ENCODE peak calls at places on chromosome 12, in five cellular contexts. One of them, this sample, is unnamed.

GRCh38 chr12:47033797-47034555 is 45.4 kb upstream of the PCED1B start:
- DNase-seq in IMR-90: no peak
- DNase-seq in tibial artery: no peak
- DNase-seq in neural progenitor cell: no peak
- DNase-seq in lung: no peak
- DNase-seq in this sample: peak; percentile 68

GRCh38 chr12:43836455-43836989 is 641 bp downstream of the TMEM117 start:
- DNase-seq in neural progenitor cell: no peak
- DNase-seq in lung: no peak
- DNase-seq in IMR-90: peak; percentile 46
- DNase-seq in tibial artery: no peak
- DNase-seq in this sample: no peak

GRCh38 chr12:19614601-19615442 is 175.5 kb downstream of the AEBP2 start:
- DNase-seq in lung: no peak
- DNase-seq in neural progenitor cell: no peak
- DNase-seq in IMR-90: no peak
- DNase-seq in tibial artery: no peak
- DNase-seq in this sample: no peak

GRCh38 chr12:9880532-9880931 is 757 bp upstream of the KLRF2 start:
- DNase-seq in lung: no peak
- DNase-seq in IMR-90: no peak
- DNase-seq in tibial artery: no peak
- DNase-seq in neural progenitor cell: no peak
- DNase-seq in this sample: no peak

GRCh38 chr12:27096420-27096819 is 14.0 kb upstream of the C12orf71 start:
- DNase-seq in IMR-90: peak; percentile 28
- DNase-seq in tibial artery: no peak
- DNase-seq in neural progenitor cell: no peak
- DNase-seq in lung: no peak
- DNase-seq in this sample: no peak

GRCh38 chr12:91017511-91018263 is 12.9 kb upstream of the EPYC start:
- DNase-seq in neural progenitor cell: no peak
- DNase-seq in tibial artery: no peak
- DNase-seq in IMR-90: no peak
- DNase-seq in lung: no peak
- DNase-seq in this sample: no peak

GRCh38 chr12:122403115-122403770 is 19.2 kb downstream of the CLIP1 start:
- DNase-seq in neural progenitor cell: no peak
- DNase-seq in IMR-90: no peak
- DNase-seq in lung: no peak
- DNase-seq in tibial artery: no peak
- DNase-seq in this sample: no peak

GRCh38 chr12:78331764-78332163 is 501.1 kb downstream of the NAV3 start:
- DNase-seq in tibial artery: no peak
- DNase-seq in neural progenitor cell: peak; percentile 17
- DNase-seq in lung: no peak
- DNase-seq in IMR-90: no peak
- DNase-seq in this sample: no peak

GRCh38 chr12:120677765-120678473 is 9.0 kb upstream of the MLEC start:
- DNase-seq in IMR-90: no peak
- DNase-seq in tibial artery: no peak
- DNase-seq in neural progenitor cell: no peak
- DNase-seq in lung: no peak
- DNase-seq in this sample: peak; percentile 17

GRCh38 chr12:121404734-121405133 is 4.8 kb downstream of the RNF34 start:
- DNase-seq in neural progenitor cell: no peak
- DNase-seq in lung: no peak
- DNase-seq in tibial artery: no peak
- DNase-seq in IMR-90: no peak
- DNase-seq in this sample: no peak

GRCh38 chr12:113183030-113183589 is 2.2 kb downstream of the DDX54 start:
- DNase-seq in IMR-90: no peak
- DNase-seq in tibial artery: no peak
- DNase-seq in lung: no peak
- DNase-seq in neural progenitor cell: no peak
- DNase-seq in this sample: no peak

GRCh38 chr12:132029503-132030300 is 80.0 kb downstream of the EP400 start:
- DNase-seq in tibial artery: no peak
- DNase-seq in IMR-90: no peak
- DNase-seq in neural progenitor cell: no peak
- DNase-seq in lung: no peak
- DNase-seq in this sample: no peak

GRCh38 chr12:100229036-100229635 is 28.5 kb downstream of the ACTR6 start:
- DNase-seq in lung: no peak
- DNase-seq in tibial artery: no peak
- DNase-seq in neural progenitor cell: no peak
- DNase-seq in IMR-90: peak; percentile 13
- DNase-seq in this sample: peak; percentile 37

GRCh38 chr12:100234166-100234565 is 32.7 kb downstream of the DEPDC4 start:
- DNase-seq in lung: no peak
- DNase-seq in tibial artery: no peak
- DNase-seq in IMR-90: peak; percentile 69
- DNase-seq in neural progenitor cell: no peak
- DNase-seq in this sample: no peak

GRCh38 chr12:100225491-100225890 is 24.9 kb downstream of the ACTR6 start:
- DNase-seq in tibial artery: no peak
- DNase-seq in neural progenitor cell: no peak
- DNase-seq in lung: no peak
- DNase-seq in IMR-90: no peak
- DNase-seq in this sample: peak; percentile 95

GRCh38 chr12:100234591-100235304 is 32.1 kb downstream of the DEPDC4 start:
- DNase-seq in IMR-90: peak; percentile 86
- DNase-seq in lung: no peak
- DNase-seq in neural progenitor cell: peak; percentile 31
- DNase-seq in tibial artery: no peak
- DNase-seq in this sample: peak; percentile 24

DNA sequence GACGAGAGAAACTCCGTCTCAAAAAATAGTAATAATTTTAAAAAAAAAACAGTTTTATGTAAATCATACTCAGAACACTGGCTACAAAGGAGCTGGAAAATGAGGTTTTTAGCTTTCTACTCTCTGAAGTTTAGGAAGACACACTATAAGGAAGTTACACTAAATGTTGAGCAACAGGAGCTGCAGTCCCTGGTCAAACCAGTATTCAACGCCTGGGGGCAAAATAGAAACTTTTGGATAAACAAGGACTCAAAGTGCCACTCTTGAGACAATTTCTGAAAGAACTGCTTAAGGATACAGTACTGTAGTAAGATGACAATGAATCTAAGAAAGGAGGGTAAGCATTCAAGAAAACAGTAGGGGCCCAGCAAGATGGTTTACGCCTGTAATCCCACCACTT is 29.3 kb downstream of the ACTR6 start:
- DNase-seq in IMR-90: no peak
- DNase-seq in tibial artery: no peak
- DNase-seq in neural progenitor cell: no peak
- DNase-seq in lung: no peak
- DNase-seq in this sample: peak; percentile 66
- H3K27ac ChIP-seq in IMR-90: no peak overlapping the region
- H3K27ac ChIP-seq in tibial artery: no peak overlapping the region
- H3K27ac ChIP-seq in neural progenitor cell: no peak overlapping the region
- H3K27ac ChIP-seq in lung: no peak overlapping the region
- H3K27ac ChIP-seq in this sample: peak overlapping the region; percentile 19

GRCh38 chr12:114687269-114687605 is 3.3 kb upstream of the TBX3 start:
- DNase-seq in IMR-90: no peak
- DNase-seq in lung: no peak
- DNase-seq in neural progenitor cell: peak; percentile 69
- DNase-seq in tibial artery: no peak
- DNase-seq in this sample: no peak

GRCh38 chr12:114687802-114688201 is 3.8 kb upstream of the TBX3 start:
- DNase-seq in tibial artery: no peak
- DNase-seq in IMR-90: no peak
- DNase-seq in neural progenitor cell: peak; percentile 32
- DNase-seq in lung: no peak
- DNase-seq in this sample: no peak

GRCh38 chr12:114685869-114686268 is 1.9 kb upstream of the TBX3 start:
- DNase-seq in lung: no peak
- DNase-seq in IMR-90: peak; percentile 71
- DNase-seq in tibial artery: no peak
- DNase-seq in neural progenitor cell: peak; percentile 70
- DNase-seq in this sample: no peak

GRCh38 chr12:114685320-114685781 is 1.4 kb upstream of the TBX3 start:
- DNase-seq in lung: no peak
- DNase-seq in tibial artery: no peak
- DNase-seq in neural progenitor cell: peak; percentile 41
- DNase-seq in IMR-90: no peak
- DNase-seq in this sample: no peak

DNA sequence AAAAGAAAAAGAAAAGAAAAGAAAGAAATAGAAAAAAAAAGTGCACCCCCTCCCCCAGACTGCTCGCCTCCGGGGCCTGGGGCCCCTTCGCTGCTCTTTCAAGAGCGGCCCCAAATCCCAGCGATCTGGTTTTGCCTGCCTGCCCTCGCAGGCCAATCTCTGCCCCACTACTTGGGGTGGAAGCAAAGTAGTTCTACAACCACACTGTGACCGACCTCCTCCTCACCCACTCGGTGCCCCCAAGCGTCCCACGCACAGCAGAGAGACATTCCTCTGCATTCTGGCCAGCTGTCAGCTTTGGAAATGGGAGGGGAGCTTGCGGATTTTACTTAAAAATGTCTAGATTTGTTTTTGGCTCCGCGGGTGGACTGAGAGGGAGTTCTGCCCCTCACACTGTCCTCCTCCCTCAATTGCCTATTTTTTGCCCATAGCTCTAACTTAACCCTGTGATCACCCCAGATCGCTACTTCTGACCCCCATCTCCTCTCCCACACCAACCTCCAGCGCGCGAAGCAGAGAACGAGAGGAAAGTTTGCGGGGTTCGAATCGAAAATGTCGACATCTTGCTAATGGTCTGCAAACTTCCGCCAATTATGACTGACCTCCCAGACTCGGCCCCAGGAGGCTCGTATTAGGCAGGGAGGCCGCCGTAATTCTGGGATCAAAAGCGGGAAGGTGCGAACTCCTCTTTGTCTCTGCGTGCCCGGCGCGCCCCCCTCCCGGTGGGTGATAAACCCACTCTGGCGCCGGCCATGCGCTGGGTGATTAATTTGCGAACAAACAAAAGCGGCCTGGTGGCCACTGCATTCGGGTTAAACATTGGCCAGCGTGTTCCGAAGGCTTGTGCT is 2.7 kb upstream of the TBX3 start:
- DNase-seq in tibial artery: no peak
- DNase-seq in IMR-90: no peak
- DNase-seq in lung: no peak
- DNase-seq in neural progenitor cell: peak; percentile 25
- DNase-seq in this sample: no peak
- H3K27ac ChIP-seq in tibial artery: no peak overlapping the region
- H3K27ac ChIP-seq in IMR-90: peak overlapping the region; percentile 95
- H3K27ac ChIP-seq in lung: peak overlapping the region; percentile 1
- H3K27ac ChIP-seq in neural progenitor cell: no peak overlapping the region
- H3K27ac ChIP-seq in this sample: no peak overlapping the region

GRCh38 chr12:92558806-92559205 is 144.0 kb upstream of the PLEKHG7 start:
- DNase-seq in neural progenitor cell: no peak
- DNase-seq in IMR-90: peak; percentile 50
- DNase-seq in lung: no peak
- DNase-seq in tibial artery: no peak
- DNase-seq in this sample: peak; percentile 60

GRCh38 chr12:92558241-92558773 is 144.5 kb upstream of the PLEKHG7 start:
- DNase-seq in lung: no peak
- DNase-seq in tibial artery: no peak
- DNase-seq in IMR-90: no peak
- DNase-seq in neural progenitor cell: no peak
- DNase-seq in this sample: no peak

GRCh38 chr12:92562063-92562734 is 140.6 kb upstream of the PLEKHG7 start:
- DNase-seq in lung: no peak
- DNase-seq in IMR-90: no peak
- DNase-seq in neural progenitor cell: no peak
- DNase-seq in tibial artery: no peak
- DNase-seq in this sample: no peak

GRCh38 chr12:92560713-92561542 is 141.9 kb upstream of the PLEKHG7 start:
- DNase-seq in tibial artery: no peak
- DNase-seq in IMR-90: no peak
- DNase-seq in neural progenitor cell: no peak
- DNase-seq in lung: no peak
- DNase-seq in this sample: no peak

GRCh38 chr12:92561543-92561899 is 141.3 kb upstream of the PLEKHG7 start:
- DNase-seq in tibial artery: peak; percentile 75
- DNase-seq in neural progenitor cell: no peak
- DNase-seq in lung: peak; percentile 58
- DNase-seq in IMR-90: peak; percentile 91
- DNase-seq in this sample: no peak
- H3K27ac ChIP-seq in tibial artery: peak overlapping the region; percentile 71
- H3K27ac ChIP-seq in neural progenitor cell: no peak overlapping the region
- H3K27ac ChIP-seq in lung: no peak overlapping the region
- H3K27ac ChIP-seq in IMR-90: no peak overlapping the region
- H3K27ac ChIP-seq in this sample: no peak overlapping the region

DNA sequence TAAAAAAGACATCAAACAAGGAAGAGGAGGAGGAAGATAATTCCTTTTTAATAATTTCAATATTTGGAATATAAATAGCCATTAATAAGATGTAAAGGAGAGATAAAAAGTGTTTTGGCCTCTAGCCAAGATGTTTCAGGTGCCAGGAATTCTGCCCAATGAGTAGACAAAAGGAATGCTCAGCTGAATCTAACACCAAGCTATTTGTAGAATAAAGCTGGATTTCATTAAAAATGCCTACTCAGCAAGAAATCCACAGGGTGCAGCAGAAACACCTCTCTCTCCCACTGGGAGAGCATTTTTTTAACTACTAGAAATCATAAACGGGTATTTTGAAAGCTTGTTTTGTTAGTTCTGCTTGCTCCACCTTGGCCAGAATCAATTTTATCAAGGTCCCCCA is 4.1 kb upstream of the STAB2 start:
- DNase-seq in tibial artery: no peak
- DNase-seq in neural progenitor cell: no peak
- DNase-seq in lung: no peak
- DNase-seq in IMR-90: no peak
- DNase-seq in this sample: peak; percentile 68
- H3K27ac ChIP-seq in tibial artery: no peak overlapping the region
- H3K27ac ChIP-seq in neural progenitor cell: no peak overlapping the region
- H3K27ac ChIP-seq in lung: no peak overlapping the region
- H3K27ac ChIP-seq in IMR-90: no peak overlapping the region
- H3K27ac ChIP-seq in this sample: no peak overlapping the region

DNA sequence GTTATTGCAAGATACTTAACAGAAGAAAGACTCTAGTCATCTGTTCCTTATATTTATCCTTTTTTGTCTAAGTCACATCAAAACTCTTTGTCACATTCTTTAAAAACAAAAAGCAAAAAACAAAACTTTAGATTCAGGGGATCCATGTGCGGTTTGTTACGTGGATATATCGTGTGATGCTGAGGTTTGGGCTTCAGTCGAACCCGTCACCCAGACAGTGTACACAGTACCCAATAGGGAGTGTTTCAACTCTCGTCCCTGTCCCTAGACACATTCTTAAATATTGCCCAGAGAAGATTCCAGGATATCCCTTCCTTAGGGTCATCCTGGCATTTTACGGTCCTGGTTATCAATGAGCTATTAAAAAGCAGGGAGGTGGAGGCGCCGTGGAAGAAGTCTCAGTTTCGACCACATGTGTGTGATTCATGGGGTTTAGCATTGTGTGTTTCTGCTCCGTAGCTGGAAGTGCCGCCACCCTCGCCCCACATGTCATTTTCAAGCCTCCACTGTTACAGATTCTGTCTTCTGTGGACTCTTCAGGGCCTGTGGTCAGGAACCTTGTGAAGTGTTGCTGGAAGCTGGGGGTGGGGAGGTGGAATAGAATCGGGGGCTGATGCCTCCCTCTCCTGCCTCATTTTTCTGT is 19.9 kb downstream of the CCND2 start:
- DNase-seq in tibial artery: peak; percentile 44
- DNase-seq in lung: no peak
- DNase-seq in IMR-90: no peak
- DNase-seq in neural progenitor cell: no peak
- DNase-seq in this sample: no peak
- H3K27ac ChIP-seq in tibial artery: no peak overlapping the region
- H3K27ac ChIP-seq in lung: no peak overlapping the region
- H3K27ac ChIP-seq in IMR-90: no peak overlapping the region
- H3K27ac ChIP-seq in neural progenitor cell: peak overlapping the region; percentile 87
- H3K27ac ChIP-seq in this sample: no peak overlapping the region

This sample was measured in foreskin keratinocyte.